ENCODE peak calls at places on chromosomes 4 and X, in four cellular contexts. R is A549, K is K562, T is GM12878. E is an unnamed sample.

GRCh38 chrX:47285762-47286320 is 53.0 kb downstream of the USP11 start:
- DNase-seq in K (no peak), R (no peak), T (no peak), E (no peak)

GRCh38 chr4:45855857-45856256 is 268.0 kb downstream of the GABRG1 start:
- DNase-seq in R (no peak), K (no peak), T (no peak), E (no peak)

GRCh38 chrX:2220829-2221567 is 279.8 kb downstream of the DHRSX start:
- DNase-seq in K (no peak), T (no peak), R (no peak), E (no peak)

GRCh38 chrX:10447577-10448214 is 172.7 kb downstream of the MID1 start:
- DNase-seq in R (peak; percentile 17), K (no peak), T (no peak), E (no peak)

GRCh38 chr4:94436512-94436911 is 15.2 kb upstream of the PDLIM5 start:
- DNase-seq in T (no peak), K (no peak), R (no peak), E (no peak)

GRCh38 chr4:101953949-101954348 is 163.4 kb downstream of the BANK1 start:
- DNase-seq in R (peak; percentile 83), T (no peak), K (no peak), E (peak; percentile 16)

GRCh38 chr4:173252024-173252935 is 81.9 kb downstream of the HMGB2 start:
- DNase-seq in T (peak; percentile 68), R (peak; percentile 72), K (peak; percentile 86), E (peak; percentile 22)

GRCh38 chr4:80434238-80434637 is 98.7 kb downstream of the CFAP299 start:
- DNase-seq in T (no peak), K (no peak), R (no peak), E (no peak)

GRCh38 chr4:65089666-65090065 is 580.6 kb downstream of the EPHA5 start:
- DNase-seq in T (no peak), R (peak; percentile 1), K (no peak), E (no peak)

GRCh38 chr4:141413366-141413765 is 192.7 kb downstream of the ZNF330 start:
- DNase-seq in R (no peak), T (no peak), K (no peak), E (no peak)

GRCh38 chrX:72554448-72555140 is 18.0 kb downstream of the HDAC8 start:
- DNase-seq in T (no peak), K (peak; percentile 61), R (peak; percentile 87), E (no peak)

GRCh38 chr4:41135761-41136160 is 78.6 kb downstream of the APBB2 start:
- DNase-seq in T (no peak), K (no peak), R (no peak), E (no peak)

GRCh38 chr4:85543832-85544231 is 68.9 kb downstream of the ARHGAP24 start:
- DNase-seq in K (no peak), T (no peak), R (no peak), E (no peak)

GRCh38 chr4:52588097-52588496 is 71.0 kb downstream of the USP46 start:
- DNase-seq in T (no peak), K (peak; percentile 53), R (peak; percentile 23), E (peak; percentile 33)

GRCh38 chr4:76589872-76590846 is 155.1 kb downstream of the SHROOM3 start:
- DNase-seq in T (no peak), K (no peak), R (peak; percentile 71), E (peak; percentile 52)

GRCh38 chr4:1693131-1693896 is 9.2 kb upstream of the FAM53A start:
- DNase-seq in K (peak; percentile 83), R (peak; percentile 87), T (no peak), E (peak; percentile 75)

GRCh38 chrX:123203772-123204171 is 19.7 kb downstream of the GRIA3 start:
- DNase-seq in T (no peak), R (no peak), K (no peak), E (no peak)

GRCh38 chrX:153445106-153445855 is 575 bp downstream of the TREX2 start:
- DNase-seq in K (no peak), T (no peak), R (no peak), E (no peak)

GRCh38 chrX:10507181-10507580 is 113.2 kb downstream of the MID1 start:
- DNase-seq in R (no peak), K (no peak), T (no peak), E (no peak)

GRCh38 chr4:40309250-40309774 is 25.8 kb upstream of the CHRNA9 start:
- DNase-seq in K (peak; percentile 92), T (peak; percentile 92), R (peak; percentile 87), E (peak; percentile 64)

GRCh38 chr4:78938474-78938867 is 767 bp downstream of the PAQR3 start:
- DNase-seq in K (no peak), R (no peak), T (no peak), E (no peak)

GRCh38 chrX:65034641-65035450 is 58.6 kb upstream of the ZC4H2 start:
- DNase-seq in T (no peak), R (peak; percentile 58), K (peak; percentile 85), E (peak; percentile 56)

GRCh38 chr4:48336471-48336870 is 4.9 kb upstream of the SLAIN2 start:
- DNase-seq in T (no peak), R (no peak), K (no peak), E (no peak)

GRCh38 chr4:68271851-68272756 is 26.6 kb upstream of the TMPRSS11B start:
- DNase-seq in T (no peak), K (peak; percentile 57), R (peak; percentile 51), E (peak; percentile 56)

GRCh38 chrX:138871739-138872138 is 160.2 kb upstream of the FGF13 start:
- DNase-seq in T (no peak), K (no peak), R (no peak), E (no peak)

GRCh38 chr4:170391066-170391754 is 301.5 kb upstream of the AADAT start:
- DNase-seq in R (no peak), K (no peak), T (no peak), E (no peak)

GRCh38 chr4:4470208-4470607 is 71.6 kb downstream of the STX18 start:
- DNase-seq in T (no peak), R (no peak), K (no peak), E (no peak)

GRCh38 chrX:15751160-15751819 is 13.2 kb downstream of the CA5B start:
- DNase-seq in R (peak; percentile 22), K (no peak), T (no peak), E (no peak)

GRCh38 chr4:105374071-105374470 is 99.8 kb downstream of the PPA2 start:
- DNase-seq in T (no peak), K (no peak), R (no peak), E (no peak)

GRCh38 chrX:104335765-104336164 is 81.0 kb upstream of the ESX1 start:
- DNase-seq in R (peak; percentile 38), K (no peak), T (no peak), E (no peak)

GRCh38 chrX:41047878-41048534 is 37.2 kb upstream of the USP9X start:
- DNase-seq in T (no peak), R (peak; percentile 47), K (peak; percentile 62), E (peak; percentile 29)

GRCh38 chr4:87865960-87866598 is 33.3 kb downstream of the MEPE start:
- DNase-seq in K (no peak), R (peak; percentile 58), T (no peak), E (peak; percentile 98)

GRCh38 chr4:123452585-123452984 is 56.0 kb downstream of the SPRY1 start:
- DNase-seq in T (no peak), R (peak; percentile 11), K (no peak), E (peak; percentile 20)

GRCh38 chrX:40853004-40853815 is 117.9 kb upstream of the MED14 start:
- DNase-seq in R (no peak), K (no peak), T (no peak), E (no peak)

GRCh38 chr4:8101213-8101781 is 57.3 kb downstream of the ABLIM2 start:
- DNase-seq in T (no peak), K (no peak), R (peak; percentile 55), E (peak; percentile 15)

GRCh38 chrX:2901367-2902036 is 27.6 kb downstream of the ARSD start:
- DNase-seq in R (peak; percentile 39), K (no peak), T (no peak), E (peak; percentile 23)

GRCh38 chrX:28794751-28795150 is 207.5 kb downstream of the IL1RAPL1 start:
- DNase-seq in T (no peak), K (no peak), R (no peak), E (no peak)

GRCh38 chr4:48227662-48228061 is 42.0 kb downstream of the TEC start:
- DNase-seq in R (no peak), K (no peak), T (no peak), E (no peak)

GRCh38 chr4:84681488-84682274 is 98.8 kb downstream of the CDS1 start:
- DNase-seq in K (peak; percentile 49), R (no peak), T (no peak), E (peak; percentile 38)

GRCh38 chr4:37541956-37542355 is 144.2 kb downstream of the RELL1 start:
- DNase-seq in T (no peak), R (no peak), K (no peak), E (no peak)
- TF ChIP-seq CHD4 in T (no peak), R (no peak), K (no peak), E (no peak)

GRCh38 chrX:145178268-145178667 is 69.0 kb upstream of the SPANXN1 start:
- DNase-seq in R (no peak), T (no peak), K (no peak), E (no peak)
- TF ChIP-seq CHD4 in R (no peak), T (no peak), K (no peak), E (no peak)

GRCh38 chr4:36322921-36323354 is 41.5 kb downstream of the DTHD1 start:
- DNase-seq in T (peak; percentile 64), R (no peak), K (no peak), E (no peak)
- TF ChIP-seq CHD4 in T (no peak), R (no peak), K (no peak), E (no peak)

GRCh38 chr4:185837415-185838103 is 25.6 kb upstream of the SORBS2 start:
- DNase-seq in T (no peak), K (no peak), R (no peak), E (no peak)
- TF ChIP-seq CHD4 in T (no peak), K (no peak), R (no peak), E (no peak)